ENCODE peak calls at places on chromosomes 13 and 19, in eight cellular contexts. One of them, this sample, is unnamed.
A peak's percentile ranks its signal among the peaks of the same experiment; 100 is the strongest.

GRCh38 chr13:101384929-101385328 is 31.4 kb downstream of the NALCN start:
- DNase-seq in EL: no peak
- DNase-seq in adrenal gland: no peak
- DNase-seq in Daoy: no peak
- DNase-seq in astrocyte of the spinal cord: no peak
- DNase-seq in cardiac muscle cell: no peak
- DNase-seq in ascending aorta: no peak
- DNase-seq in amniotic stem cell: no peak
- DNase-seq in this sample: no peak

GRCh38 chr13:19601749-19602725 is 31.4 kb upstream of the MPHOSPH8 start:
- DNase-seq in EL: peak; percentile 51
- DNase-seq in adrenal gland: peak; percentile 11
- DNase-seq in Daoy: peak; percentile 64
- DNase-seq in astrocyte of the spinal cord: peak; percentile 40
- DNase-seq in cardiac muscle cell: peak; percentile 55
- DNase-seq in ascending aorta: no peak
- DNase-seq in amniotic stem cell: no peak
- DNase-seq in this sample: peak; percentile 52

GRCh38 chr13:19720039-19720438 is 62.7 kb downstream of the PSPC1 start:
- DNase-seq in EL: no peak
- DNase-seq in adrenal gland: no peak
- DNase-seq in Daoy: no peak
- DNase-seq in astrocyte of the spinal cord: no peak
- DNase-seq in cardiac muscle cell: no peak
- DNase-seq in ascending aorta: no peak
- DNase-seq in amniotic stem cell: no peak
- DNase-seq in this sample: no peak

GRCh38 chr19:5694952-5695648 is 5.0 kb downstream of the RPL36 start:
- DNase-seq in EL: no peak
- DNase-seq in adrenal gland: no peak
- DNase-seq in Daoy: peak; percentile 32
- DNase-seq in astrocyte of the spinal cord: no peak
- DNase-seq in cardiac muscle cell: no peak
- DNase-seq in ascending aorta: no peak
- DNase-seq in amniotic stem cell: no peak
- DNase-seq in this sample: no peak

GRCh38 chr19:41711376-41712261 is 3.2 kb downstream of the CEACAM5 start:
- DNase-seq in EL: no peak
- DNase-seq in adrenal gland: no peak
- DNase-seq in Daoy: no peak
- DNase-seq in astrocyte of the spinal cord: no peak
- DNase-seq in cardiac muscle cell: no peak
- DNase-seq in ascending aorta: no peak
- DNase-seq in amniotic stem cell: no peak
- DNase-seq in this sample: no peak

GRCh38 chr19:46945668-46946067 is 74.0 kb upstream of the NPAS1 start:
- DNase-seq in EL: no peak
- DNase-seq in adrenal gland: no peak
- DNase-seq in Daoy: no peak
- DNase-seq in astrocyte of the spinal cord: no peak
- DNase-seq in cardiac muscle cell: no peak
- DNase-seq in ascending aorta: no peak
- DNase-seq in amniotic stem cell: no peak
- DNase-seq in this sample: no peak

GRCh38 chr13:50340566-50341287 is 325.5 kb downstream of the KCNRG start:
- DNase-seq in EL: no peak
- DNase-seq in adrenal gland: no peak
- DNase-seq in Daoy: no peak
- DNase-seq in astrocyte of the spinal cord: no peak
- DNase-seq in cardiac muscle cell: peak; percentile 34
- DNase-seq in ascending aorta: no peak
- DNase-seq in amniotic stem cell: no peak
- DNase-seq in this sample: no peak

GRCh38 chr19:35907377-35907745 is 734 bp downstream of the TYROBP start:
- DNase-seq in EL: no peak
- DNase-seq in adrenal gland: no peak
- DNase-seq in Daoy: no peak
- DNase-seq in astrocyte of the spinal cord: no peak
- DNase-seq in cardiac muscle cell: peak; percentile 64
- DNase-seq in ascending aorta: no peak
- DNase-seq in amniotic stem cell: no peak
- DNase-seq in this sample: no peak

GRCh38 chr13:96816874-96817273 is 177.4 kb downstream of the OXGR1 start:
- DNase-seq in EL: no peak
- DNase-seq in adrenal gland: no peak
- DNase-seq in Daoy: no peak
- DNase-seq in astrocyte of the spinal cord: no peak
- DNase-seq in cardiac muscle cell: no peak
- DNase-seq in ascending aorta: no peak
- DNase-seq in amniotic stem cell: no peak
- DNase-seq in this sample: no peak

GRCh38 chr19:45999653-46000121 is 4.4 kb downstream of the CCDC61 start:
- DNase-seq in EL: peak; percentile 55
- DNase-seq in adrenal gland: no peak
- DNase-seq in Daoy: peak; percentile 40
- DNase-seq in astrocyte of the spinal cord: no peak
- DNase-seq in cardiac muscle cell: no peak
- DNase-seq in ascending aorta: no peak
- DNase-seq in amniotic stem cell: no peak
- DNase-seq in this sample: no peak

GRCh38 chr13:21338651-21339278 is 120.3 kb downstream of the ZDHHC20 start:
- DNase-seq in EL: no peak
- DNase-seq in adrenal gland: no peak
- DNase-seq in Daoy: no peak
- DNase-seq in astrocyte of the spinal cord: no peak
- DNase-seq in cardiac muscle cell: no peak
- DNase-seq in ascending aorta: no peak
- DNase-seq in amniotic stem cell: no peak
- DNase-seq in this sample: no peak

GRCh38 chr19:982567-983170 is 1.5 kb upstream of the WDR18 start:
- DNase-seq in EL: peak; percentile 62
- DNase-seq in adrenal gland: peak; percentile 62
- DNase-seq in Daoy: peak; percentile 84
- DNase-seq in astrocyte of the spinal cord: peak; percentile 47
- DNase-seq in cardiac muscle cell: peak; percentile 84
- DNase-seq in ascending aorta: no peak
- DNase-seq in amniotic stem cell: no peak
- DNase-seq in this sample: peak; percentile 80

GRCh38 chr13:35617420-35617819 is 140.9 kb upstream of the MAB21L1 start:
- DNase-seq in EL: no peak
- DNase-seq in adrenal gland: no peak
- DNase-seq in Daoy: no peak
- DNase-seq in astrocyte of the spinal cord: no peak
- DNase-seq in cardiac muscle cell: no peak
- DNase-seq in ascending aorta: no peak
- DNase-seq in amniotic stem cell: no peak
- DNase-seq in this sample: no peak

GRCh38 chr19:7676376-7676775 is 514 bp upstream of the MCEMP1 start:
- DNase-seq in EL: no peak
- DNase-seq in adrenal gland: no peak
- DNase-seq in Daoy: no peak
- DNase-seq in astrocyte of the spinal cord: no peak
- DNase-seq in cardiac muscle cell: no peak
- DNase-seq in ascending aorta: no peak
- DNase-seq in amniotic stem cell: no peak
- DNase-seq in this sample: no peak

GRCh38 chr13:83845121-83845520 is 37.2 kb downstream of the SLITRK1 start:
- DNase-seq in EL: peak; percentile 33
- DNase-seq in adrenal gland: no peak
- DNase-seq in Daoy: no peak
- DNase-seq in astrocyte of the spinal cord: peak; percentile 29
- DNase-seq in cardiac muscle cell: no peak
- DNase-seq in ascending aorta: no peak
- DNase-seq in amniotic stem cell: no peak
- DNase-seq in this sample: no peak

GRCh38 chr13:50220938-50221337 is 205.7 kb downstream of the KCNRG start:
- DNase-seq in EL: no peak
- DNase-seq in adrenal gland: no peak
- DNase-seq in Daoy: no peak
- DNase-seq in astrocyte of the spinal cord: no peak
- DNase-seq in cardiac muscle cell: no peak
- DNase-seq in ascending aorta: no peak
- DNase-seq in amniotic stem cell: no peak
- DNase-seq in this sample: no peak

GRCh38 chr19:34838248-34838647 is 65.2 kb upstream of the ZNF599 start:
- DNase-seq in EL: peak; percentile 11
- DNase-seq in adrenal gland: no peak
- DNase-seq in Daoy: peak; percentile 14
- DNase-seq in astrocyte of the spinal cord: no peak
- DNase-seq in cardiac muscle cell: peak; percentile 25
- DNase-seq in ascending aorta: no peak
- DNase-seq in amniotic stem cell: no peak
- DNase-seq in this sample: no peak

GRCh38 chr13:42258747-42259146 is 13.2 kb upstream of the AKAP11 start:
- DNase-seq in EL: no peak
- DNase-seq in adrenal gland: no peak
- DNase-seq in Daoy: no peak
- DNase-seq in astrocyte of the spinal cord: no peak
- DNase-seq in cardiac muscle cell: no peak
- DNase-seq in ascending aorta: no peak
- DNase-seq in amniotic stem cell: no peak
- DNase-seq in this sample: no peak

GRCh38 chr13:91719033-91719432 is 320.6 kb downstream of the GPC5 start:
- DNase-seq in EL: no peak
- DNase-seq in adrenal gland: peak; percentile 57
- DNase-seq in Daoy: no peak
- DNase-seq in astrocyte of the spinal cord: peak; percentile 43
- DNase-seq in cardiac muscle cell: no peak
- DNase-seq in ascending aorta: no peak
- DNase-seq in amniotic stem cell: no peak
- DNase-seq in this sample: no peak

GRCh38 chr13:52938065-52938464 is 89.6 kb upstream of the PCDH8 start:
- DNase-seq in EL: no peak
- DNase-seq in adrenal gland: no peak
- DNase-seq in Daoy: no peak
- DNase-seq in astrocyte of the spinal cord: no peak
- DNase-seq in cardiac muscle cell: no peak
- DNase-seq in ascending aorta: no peak
- DNase-seq in amniotic stem cell: no peak
- DNase-seq in this sample: no peak

GRCh38 chr13:27251166-27252088 is at the start of gene RPL21:
- DNase-seq in EL: peak; percentile 95
- DNase-seq in adrenal gland: peak; percentile 95
- DNase-seq in Daoy: peak; percentile 95
- DNase-seq in astrocyte of the spinal cord: peak; percentile 98
- DNase-seq in cardiac muscle cell: peak; percentile 94
- DNase-seq in ascending aorta: peak; percentile 81
- DNase-seq in amniotic stem cell: peak; percentile 91
- DNase-seq in this sample: peak; percentile 94

GRCh38 chr13:114225610-114226009 is 9.1 kb upstream of the CDC16 start:
- DNase-seq in EL: no peak
- DNase-seq in adrenal gland: no peak
- DNase-seq in Daoy: no peak
- DNase-seq in astrocyte of the spinal cord: no peak
- DNase-seq in cardiac muscle cell: no peak
- DNase-seq in ascending aorta: no peak
- DNase-seq in amniotic stem cell: no peak
- DNase-seq in this sample: no peak

GRCh38 chr13:50627111-50627510 is 216.4 kb downstream of the DLEU7 start:
- DNase-seq in EL: peak; percentile 29
- DNase-seq in adrenal gland: no peak
- DNase-seq in Daoy: no peak
- DNase-seq in astrocyte of the spinal cord: no peak
- DNase-seq in cardiac muscle cell: no peak
- DNase-seq in ascending aorta: no peak
- DNase-seq in amniotic stem cell: no peak
- DNase-seq in this sample: no peak

GRCh38 chr19:55086730-55087541 is 11.3 kb downstream of the EPS8L1 start:
- DNase-seq in EL: peak; percentile 97
- DNase-seq in adrenal gland: peak; percentile 94
- DNase-seq in Daoy: peak; percentile 97
- DNase-seq in astrocyte of the spinal cord: peak; percentile 92
- DNase-seq in cardiac muscle cell: peak; percentile 97
- DNase-seq in ascending aorta: peak; percentile 67
- DNase-seq in amniotic stem cell: peak; percentile 87
- DNase-seq in this sample: peak; percentile 54

GRCh38 chr19:41456342-41456918 is 13.5 kb downstream of the ERICH4 start:
- DNase-seq in EL: peak; percentile 31
- DNase-seq in adrenal gland: no peak
- DNase-seq in Daoy: no peak
- DNase-seq in astrocyte of the spinal cord: peak; percentile 10
- DNase-seq in cardiac muscle cell: no peak
- DNase-seq in ascending aorta: no peak
- DNase-seq in amniotic stem cell: no peak
- DNase-seq in this sample: no peak

GRCh38 chr19:42657551-42657950 is 62.8 kb upstream of the CEACAM8 start:
- DNase-seq in EL: peak; percentile 60
- DNase-seq in adrenal gland: no peak
- DNase-seq in Daoy: no peak
- DNase-seq in astrocyte of the spinal cord: no peak
- DNase-seq in cardiac muscle cell: no peak
- DNase-seq in ascending aorta: no peak
- DNase-seq in amniotic stem cell: no peak
- DNase-seq in this sample: no peak

GRCh38 chr13:94712812-94713555 is 639 bp upstream of the SOX21 start:
- DNase-seq in EL: peak; percentile 40
- DNase-seq in adrenal gland: no peak
- DNase-seq in Daoy: peak; percentile 49
- DNase-seq in astrocyte of the spinal cord: peak; percentile 77
- DNase-seq in cardiac muscle cell: peak; percentile 72
- DNase-seq in ascending aorta: no peak
- DNase-seq in amniotic stem cell: no peak
- DNase-seq in this sample: no peak

GRCh38 chr19:40271706-40272105 is 13.4 kb downstream of the AKT2 start:
- DNase-seq in EL: no peak
- DNase-seq in adrenal gland: no peak
- DNase-seq in Daoy: no peak
- DNase-seq in astrocyte of the spinal cord: no peak
- DNase-seq in cardiac muscle cell: no peak
- DNase-seq in ascending aorta: no peak
- DNase-seq in amniotic stem cell: no peak
- DNase-seq in this sample: no peak

GRCh38 chr19:41339936-41340335 is 13.8 kb downstream of the TGFB1 start:
- DNase-seq in EL: peak; percentile 84
- DNase-seq in adrenal gland: no peak
- DNase-seq in Daoy: no peak
- DNase-seq in astrocyte of the spinal cord: no peak
- DNase-seq in cardiac muscle cell: no peak
- DNase-seq in ascending aorta: no peak
- DNase-seq in amniotic stem cell: peak; percentile 31
- DNase-seq in this sample: no peak

This sample was measured in activated CD8-positive, alpha-beta T cell treated with anti-CD3 and anti-CD28 coated beads, Interleukin-2, amount 10 ng/mL, durations not matched to agents 7 days and 5 days.